ENCODE peak calls at places on chromosomes 12 and 14, in four cellular contexts. One of them, this sample, is unnamed.

GRCh38 chr12:47340391-47341015 is 260.7 kb upstream of the AMIGO2 start:
- DNase-seq in B cell: no peak
- DNase-seq in GF-D8: no peak
- DNase-seq in substantia nigra: no peak
- DNase-seq in this sample: no peak

GRCh38 chr14:56423591-56423991 is 156.0 kb upstream of the TMEM260 start:
- DNase-seq in B cell: no peak
- DNase-seq in GF-D8: no peak
- DNase-seq in substantia nigra: no peak
- DNase-seq in this sample: no peak

GRCh38 chr14:34649344-34649743 is 19.4 kb upstream of the SNX6 start:
- DNase-seq in substantia nigra: no peak
- DNase-seq in B cell: no peak
- DNase-seq in GF-D8: no peak
- DNase-seq in this sample: no peak

GRCh38 chr14:99936738-99937474 is 128.3 kb upstream of the EVL start:
- DNase-seq in B cell: no peak
- DNase-seq in GF-D8: no peak
- DNase-seq in substantia nigra: no peak
- DNase-seq in this sample: no peak

GRCh38 chr12:25102402-25102801 is 92.6 kb downstream of the DNAI7 start:
- DNase-seq in B cell: no peak
- DNase-seq in GF-D8: no peak
- DNase-seq in substantia nigra: no peak
- DNase-seq in this sample: no peak

GRCh38 chr12:15393037-15393436 is 70.7 kb downstream of the PTPRO start:
- DNase-seq in GF-D8: no peak
- DNase-seq in B cell: no peak
- DNase-seq in substantia nigra: no peak
- DNase-seq in this sample: no peak

GRCh38 chr12:116881325-116881866 is at the start of gene HRK:
- DNase-seq in GF-D8: no peak
- DNase-seq in B cell: no peak
- DNase-seq in substantia nigra: no peak
- DNase-seq in this sample: no peak

GRCh38 chr12:57341275-57341990 is 89.4 kb downstream of the R3HDM2 start:
- DNase-seq in substantia nigra: no peak
- DNase-seq in GF-D8: no peak
- DNase-seq in B cell: no peak
- DNase-seq in this sample: peak; percentile 32

GRCh38 chr12:56188786-56189335 is 422 bp downstream of the SMARCC2 start:
- DNase-seq in substantia nigra: no peak
- DNase-seq in B cell: no peak
- DNase-seq in GF-D8: no peak
- DNase-seq in this sample: peak; percentile 51

GRCh38 chr12:120175537-120175936 is 19.0 kb downstream of the GCN1 start:
- DNase-seq in GF-D8: no peak
- DNase-seq in substantia nigra: no peak
- DNase-seq in B cell: no peak
- DNase-seq in this sample: no peak

GRCh38 chr12:88111074-88111652 is 30.7 kb downstream of the CEP290 start:
- DNase-seq in GF-D8: no peak
- DNase-seq in B cell: peak; percentile 10
- DNase-seq in substantia nigra: no peak
- DNase-seq in this sample: no peak